ENCODE peak calls at places on chromosomes 11 and 22, in four cellular contexts. One of them, this sample, is unnamed.

GRCh38 chr11:123407996-123408597 is 22.0 kb upstream of the GRAMD1B start:
- DNase-seq in AG04450: no peak
- DNase-seq in heart right ventricle: no peak
- DNase-seq in esophagus muscularis mucosa: no peak
- DNase-seq in this sample: no peak

GRCh38 chr11:75934851-75935250 is 119.8 kb downstream of the UVRAG start:
- DNase-seq in AG04450: no peak
- DNase-seq in heart right ventricle: no peak
- DNase-seq in esophagus muscularis mucosa: no peak
- DNase-seq in this sample: no peak

GRCh38 chr11:73396251-73396930 is 20.2 kb downstream of the RELT start:
- DNase-seq in AG04450: no peak
- DNase-seq in heart right ventricle: no peak
- DNase-seq in esophagus muscularis mucosa: no peak
- DNase-seq in this sample: no peak

GRCh38 chr11:78576549-78577097 is 2.0 kb upstream of the NARS2 start:
- DNase-seq in AG04450: no peak
- DNase-seq in heart right ventricle: no peak
- DNase-seq in esophagus muscularis mucosa: no peak
- DNase-seq in this sample: no peak

GRCh38 chr22:35400335-35400680 is 368 bp downstream of the MCM5 start:
- DNase-seq in AG04450: no peak
- DNase-seq in heart right ventricle: no peak
- DNase-seq in esophagus muscularis mucosa: no peak
- DNase-seq in this sample: no peak

GRCh38 chr11:69158301-69159152 is 2.8 kb downstream of the SMIM38 start:
- DNase-seq in AG04450: no peak
- DNase-seq in heart right ventricle: no peak
- DNase-seq in esophagus muscularis mucosa: no peak
- DNase-seq in this sample: no peak

GRCh38 chr11:17013548-17014320 is 480 bp downstream of the PLEKHA7 start:
- DNase-seq in AG04450: no peak
- DNase-seq in heart right ventricle: peak
- DNase-seq in esophagus muscularis mucosa: no peak
- DNase-seq in this sample: peak

GRCh38 chr11:61754534-61755482 is 2.4 kb downstream of the MYRF start:
- DNase-seq in AG04450: no peak
- DNase-seq in heart right ventricle: no peak
- DNase-seq in esophagus muscularis mucosa: no peak
- DNase-seq in this sample: no peak

GRCh38 chr11:46508360-46508759 is 85.5 kb downstream of the AMBRA1 start:
- DNase-seq in AG04450: no peak
- DNase-seq in heart right ventricle: no peak
- DNase-seq in esophagus muscularis mucosa: no peak
- DNase-seq in this sample: no peak

GRCh38 chr11:103601230-103601846 is 435.1 kb upstream of the DDI1 start:
- DNase-seq in AG04450: peak
- DNase-seq in heart right ventricle: no peak
- DNase-seq in esophagus muscularis mucosa: no peak
- DNase-seq in this sample: no peak

GRCh38 chr11:101862410-101863233 is 52.2 kb upstream of the CEP126 start:
- DNase-seq in AG04450: no peak
- DNase-seq in heart right ventricle: no peak
- DNase-seq in esophagus muscularis mucosa: no peak
- DNase-seq in this sample: peak

GRCh38 chr11:130553306-130553705 is 104.9 kb downstream of the ADAMTS15 start:
- DNase-seq in AG04450: no peak
- DNase-seq in heart right ventricle: no peak
- DNase-seq in esophagus muscularis mucosa: no peak
- DNase-seq in this sample: no peak

GRCh38 chr11:118705111-118705741 is 25.8 kb upstream of the TREH start:
- DNase-seq in AG04450: no peak
- DNase-seq in heart right ventricle: no peak
- DNase-seq in esophagus muscularis mucosa: no peak
- DNase-seq in this sample: peak

GRCh38 chr22:48500481-48501230 is 1327.0 kb downstream of the BRD1 start:
- DNase-seq in AG04450: no peak
- DNase-seq in heart right ventricle: no peak
- DNase-seq in esophagus muscularis mucosa: no peak
- DNase-seq in this sample: no peak

GRCh38 chr11:111541209-111542061 is 915 bp downstream of the LAYN start:
- DNase-seq in AG04450: peak
- DNase-seq in heart right ventricle: peak
- DNase-seq in esophagus muscularis mucosa: no peak
- DNase-seq in this sample: peak

GRCh38 chr11:35141538-35141937 is 2.6 kb downstream of the CD44 start:
- DNase-seq in AG04450: no peak
- DNase-seq in heart right ventricle: peak
- DNase-seq in esophagus muscularis mucosa: peak
- DNase-seq in this sample: peak

GRCh38 chr11:119697445-119697844 is 31.6 kb downstream of the NECTIN1 start:
- DNase-seq in AG04450: no peak
- DNase-seq in heart right ventricle: no peak
- DNase-seq in esophagus muscularis mucosa: no peak
- DNase-seq in this sample: no peak

GRCh38 chr11:114942207-114942606 is 263.9 kb downstream of the NXPE2 start:
- DNase-seq in AG04450: no peak
- DNase-seq in heart right ventricle: no peak
- DNase-seq in esophagus muscularis mucosa: no peak
- DNase-seq in this sample: no peak

GRCh38 chr11:34359548-34359891 is 1.7 kb upstream of the ABTB2 start:
- DNase-seq in AG04450: no peak
- DNase-seq in heart right ventricle: no peak
- DNase-seq in esophagus muscularis mucosa: peak
- DNase-seq in this sample: no peak

GRCh38 chr11:95922536-95923440 is 1.1 kb downstream of the MTMR2 start:
- DNase-seq in AG04450: no peak
- DNase-seq in heart right ventricle: no peak
- DNase-seq in esophagus muscularis mucosa: no peak
- DNase-seq in this sample: no peak

GRCh38 chr22:24503137-24503850 is 8.2 kb downstream of the UPB1 start:
- DNase-seq in AG04450: no peak
- DNase-seq in heart right ventricle: peak
- DNase-seq in esophagus muscularis mucosa: no peak
- DNase-seq in this sample: peak

GRCh38 chr11:45724145-45724544 is 58.7 kb upstream of the CHST1 start:
- DNase-seq in AG04450: no peak
- DNase-seq in heart right ventricle: no peak
- DNase-seq in esophagus muscularis mucosa: no peak
- DNase-seq in this sample: no peak

GRCh38 chr11:114295676-114296081 is 520 bp upstream of the NNMT start:
- DNase-seq in AG04450: no peak
- DNase-seq in heart right ventricle: no peak
- DNase-seq in esophagus muscularis mucosa: peak
- DNase-seq in this sample: no peak

GRCh38 chr11:79212711-79213110 is 228.1 kb downstream of the TENM4 start:
- DNase-seq in AG04450: no peak
- DNase-seq in heart right ventricle: no peak
- DNase-seq in esophagus muscularis mucosa: no peak
- DNase-seq in this sample: no peak

GRCh38 chr11:10303558-10304363 is 1.1 kb upstream of the ADM start:
- DNase-seq in AG04450: no peak
- DNase-seq in heart right ventricle: peak
- DNase-seq in esophagus muscularis mucosa: peak
- DNase-seq in this sample: peak

GRCh38 chr11:3861698-3862097 is 6.2 kb downstream of the STIM1 start:
- DNase-seq in AG04450: no peak
- DNase-seq in heart right ventricle: no peak
- DNase-seq in esophagus muscularis mucosa: no peak
- DNase-seq in this sample: no peak

GRCh38 chr22:40665312-40665711 is 14.0 kb upstream of the MCHR1 start:
- DNase-seq in AG04450: no peak
- DNase-seq in heart right ventricle: peak
- DNase-seq in esophagus muscularis mucosa: no peak
- DNase-seq in this sample: no peak

GRCh38 chr11:39374963-39375698 is 2084.3 kb downstream of the LRRC4C start:
- DNase-seq in AG04450: no peak
- DNase-seq in heart right ventricle: no peak
- DNase-seq in esophagus muscularis mucosa: no peak
- DNase-seq in this sample: no peak

GRCh38 chr11:67285541-67286498 is 3.3 kb upstream of the ANKRD13D start:
- DNase-seq in AG04450: no peak
- DNase-seq in heart right ventricle: peak
- DNase-seq in esophagus muscularis mucosa: no peak
- DNase-seq in this sample: no peak

GRCh38 chr11:66188580-66188979 is 79.9 kb upstream of the RAB1B start:
- DNase-seq in AG04450: peak
- DNase-seq in heart right ventricle: no peak
- DNase-seq in esophagus muscularis mucosa: no peak
- DNase-seq in this sample: no peak

GRCh38 chr11:10990160-10990559 is 132.3 kb upstream of the ZBED5 start:
- DNase-seq in AG04450: no peak
- DNase-seq in heart right ventricle: no peak
- DNase-seq in esophagus muscularis mucosa: no peak
- DNase-seq in this sample: no peak

GRCh38 chr11:3022300-3022967 is 30.3 kb upstream of the NAP1L4 start:
- DNase-seq in AG04450: peak
- DNase-seq in heart right ventricle: no peak
- DNase-seq in esophagus muscularis mucosa: no peak
- DNase-seq in this sample: no peak

GRCh38 chr11:112345708-112346107 is 85.0 kb upstream of the PLET1 start:
- DNase-seq in AG04450: no peak
- DNase-seq in heart right ventricle: no peak
- DNase-seq in esophagus muscularis mucosa: no peak
- DNase-seq in this sample: no peak

GRCh38 chr22:19121631-19122142 is 525 bp downstream of the DGCR2 start:
- DNase-seq in AG04450: no peak
- DNase-seq in heart right ventricle: peak
- DNase-seq in esophagus muscularis mucosa: no peak
- DNase-seq in this sample: peak

DNA sequence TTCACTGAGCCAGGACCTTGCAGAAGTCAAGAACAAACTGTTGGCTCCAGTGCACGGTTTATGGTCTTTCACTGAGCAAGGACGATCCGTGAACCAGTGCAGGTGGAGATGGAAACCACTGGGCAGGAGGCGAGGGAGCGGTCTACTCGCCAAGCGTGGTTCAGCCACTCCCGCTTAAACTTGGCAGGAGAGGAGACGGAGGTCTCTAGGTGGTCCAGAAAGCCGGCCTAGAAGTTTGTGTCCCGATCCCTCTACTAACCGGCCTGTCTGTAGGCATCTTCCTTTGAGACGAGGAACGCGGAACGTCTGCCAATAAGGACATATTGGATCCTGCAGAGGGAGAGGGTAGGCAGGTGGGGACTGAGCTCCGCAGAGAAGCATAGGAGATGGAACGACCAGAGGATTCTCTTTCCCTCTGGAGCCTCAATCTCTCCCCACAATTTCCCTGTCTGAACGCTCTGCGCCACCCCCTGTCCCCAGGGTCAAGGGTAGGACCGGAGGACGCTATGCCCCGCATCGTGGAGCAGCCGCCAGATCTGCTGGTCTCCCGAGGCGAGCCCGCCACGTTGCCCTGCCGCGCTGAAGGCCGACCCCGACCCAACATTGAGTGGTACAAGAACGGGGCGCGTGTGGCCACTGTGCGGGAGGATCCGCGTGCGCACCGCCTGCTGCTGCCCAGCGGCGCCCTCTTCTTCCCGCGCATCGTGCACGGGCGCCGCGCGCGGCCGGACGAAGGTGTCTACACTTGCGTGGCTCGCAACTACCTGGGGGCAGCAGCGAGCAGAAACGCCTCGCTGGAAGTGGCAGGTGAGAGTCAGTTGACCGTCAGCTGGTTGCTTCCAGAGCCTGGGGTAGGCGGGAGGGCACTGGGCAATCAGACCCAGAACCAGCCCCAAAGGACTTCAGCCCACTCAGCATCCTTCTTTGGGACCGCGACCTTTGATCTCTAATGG is 3.4 kb downstream of the ROBO3 start:
- DNase-seq in AG04450: no peak
- DNase-seq in heart right ventricle: no peak
- DNase-seq in esophagus muscularis mucosa: no peak
- DNase-seq in this sample: no peak
- H3K4me3 ChIP-seq in AG04450: no peak
- H3K4me3 ChIP-seq in heart right ventricle: no peak
- H3K4me3 ChIP-seq in esophagus muscularis mucosa: no peak
- H3K4me3 ChIP-seq in this sample: no peak

GRCh38 chr11:1854132-1854948 is 1.5 kb downstream of the LSP1 start:
- DNase-seq in AG04450: no peak
- DNase-seq in heart right ventricle: no peak
- DNase-seq in esophagus muscularis mucosa: no peak
- DNase-seq in this sample: no peak
- H3K4me3 ChIP-seq in AG04450: no peak
- H3K4me3 ChIP-seq in heart right ventricle: no peak
- H3K4me3 ChIP-seq in esophagus muscularis mucosa: no peak
- H3K4me3 ChIP-seq in this sample: peak

DNA sequence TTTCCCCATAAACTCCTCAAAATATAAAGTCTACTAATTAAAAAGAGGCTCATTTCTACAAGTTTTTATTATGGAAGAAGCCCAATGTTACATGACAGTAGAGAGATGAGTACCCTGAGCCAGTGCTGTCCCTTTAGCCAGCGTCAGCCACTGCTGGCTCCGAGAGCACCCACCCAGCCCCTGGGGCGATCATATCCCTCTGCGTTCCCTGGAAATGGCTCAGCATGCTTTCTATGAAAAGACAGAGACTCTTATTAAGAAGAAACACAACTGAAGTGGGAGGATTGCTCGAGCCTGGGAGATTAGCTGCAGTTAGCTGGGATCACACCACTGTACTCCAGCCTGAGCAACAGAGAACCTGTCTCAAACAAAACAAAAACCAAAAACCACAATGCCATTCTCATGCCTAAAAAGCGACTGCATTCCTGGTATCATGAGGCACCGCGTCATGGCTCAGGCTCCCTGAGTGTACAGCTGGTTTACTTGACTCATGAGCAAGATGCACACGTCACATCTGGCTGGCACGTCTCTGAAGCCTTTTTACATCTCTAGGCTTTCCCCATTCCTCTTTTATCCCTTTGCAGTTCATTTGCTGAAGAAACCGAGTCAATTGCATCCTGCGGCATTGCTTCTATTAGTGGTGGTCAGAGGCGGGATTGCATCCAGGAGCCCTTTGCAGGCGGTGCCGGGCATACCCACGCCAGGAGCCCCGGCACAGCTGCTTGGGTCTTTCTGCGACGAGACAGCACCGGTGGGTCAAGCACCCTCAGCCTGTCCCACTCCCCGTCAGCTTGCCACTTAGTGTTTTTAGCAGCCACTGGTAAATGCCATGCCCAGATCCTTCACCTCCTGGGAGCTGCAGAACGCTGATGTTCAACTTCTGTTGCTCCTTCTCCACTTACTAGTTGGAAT is 119.9 kb downstream of the CTTN start:
- DNase-seq in AG04450: no peak
- DNase-seq in heart right ventricle: no peak
- DNase-seq in esophagus muscularis mucosa: no peak
- DNase-seq in this sample: no peak
- H3K4me3 ChIP-seq in AG04450: no peak
- H3K4me3 ChIP-seq in heart right ventricle: no peak
- H3K4me3 ChIP-seq in esophagus muscularis mucosa: no peak
- H3K4me3 ChIP-seq in this sample: no peak

DNA sequence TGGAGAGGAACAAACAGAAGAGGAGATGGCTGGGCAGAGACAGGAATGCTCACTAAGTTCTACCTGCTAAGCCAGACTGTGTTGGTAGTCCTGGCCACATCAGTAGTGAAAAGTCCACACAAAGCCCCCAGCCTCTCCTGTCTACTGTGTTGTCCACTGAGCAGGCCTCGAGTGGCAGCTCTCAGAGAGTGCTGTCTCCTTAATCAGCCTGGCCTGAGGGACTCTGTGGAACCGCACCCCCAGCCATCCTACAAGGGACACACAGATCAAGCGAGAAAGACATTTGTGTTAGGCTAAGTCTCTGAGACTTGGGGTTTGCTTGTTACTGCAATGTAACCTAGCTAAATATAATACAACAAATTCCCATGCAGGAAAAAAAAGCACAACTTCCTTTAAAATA is 71.0 kb downstream of the PACSIN2 start:
- DNase-seq in AG04450: no peak
- DNase-seq in heart right ventricle: no peak
- DNase-seq in esophagus muscularis mucosa: no peak
- DNase-seq in this sample: no peak
- H3K4me3 ChIP-seq in AG04450: no peak
- H3K4me3 ChIP-seq in heart right ventricle: no peak
- H3K4me3 ChIP-seq in esophagus muscularis mucosa: no peak
- H3K4me3 ChIP-seq in this sample: no peak

This sample was measured in transverse colon.